ENCODE peak calls at places on chromosome 1, in five cellular contexts. B is GM12878, P is GM12892, J is K562, Q is HepG2. R is an unnamed sample.

GRCh38 chr1:25467193-25467592 is 36.5 kb downstream of the MACO1 start:
- DNase-seq in P (no peak), Q (no peak), J (no peak), B (no peak), R (no peak)

GRCh38 chr1:74343191-74343590 is 108.0 kb downstream of the TNNI3K start:
- DNase-seq in J (no peak), Q (no peak), P (no peak), B (no peak), R (no peak)

GRCh38 chr1:110927484-110928075 is 36.1 kb downstream of the LRIF1 start:
- DNase-seq in B (no peak), P (no peak), J (peak), Q (no peak), R (no peak)

GRCh38 chr1:15617874-15618684 is 821 bp downstream of the DDI2 start:
- DNase-seq in P (peak), Q (peak), J (peak), B (peak), R (peak)

GRCh38 chr1:44361478-44361877 is 6.4 kb upstream of the ERI3 start:
- DNase-seq in J (peak), Q (no peak), B (no peak), P (no peak), R (no peak)

GRCh38 chr1:14090531-14090930 is 390.5 kb downstream of the PRDM2 start:
- DNase-seq in B (no peak), P (no peak), Q (no peak), J (no peak), R (no peak)

GRCh38 chr1:61233121-61233659 is 150.8 kb downstream of the NFIA start:
- DNase-seq in P (no peak), B (no peak), Q (no peak), J (no peak), R (no peak)

GRCh38 chr1:72285074-72285425 is 2.7 kb upstream of the NEGR1 start:
- DNase-seq in P (no peak), B (no peak), Q (no peak), J (no peak), R (no peak)

GRCh38 chr1:208219098-208219658 is 25.0 kb downstream of the PLXNA2 start:
- DNase-seq in J (peak), Q (no peak), P (no peak), B (no peak), R (no peak)

GRCh38 chr1:55827350-55827749 is 612.2 kb upstream of the USP24 start:
- DNase-seq in B (no peak), P (no peak), J (no peak), Q (peak), R (no peak)

GRCh38 chr1:154325583-154326545 is 539 bp downstream of the ATP8B2 start:
- DNase-seq in P (no peak), J (peak), Q (peak), B (no peak), R (no peak)

GRCh38 chr1:76891931-76892330 is 24.7 kb downstream of the ST6GALNAC5 start:
- DNase-seq in Q (no peak), B (no peak), J (no peak), P (no peak), R (no peak)

GRCh38 chr1:91900538-91900937 is 14.6 kb upstream of the TGFBR3 start:
- DNase-seq in Q (peak), P (no peak), J (no peak), B (no peak), R (no peak)

GRCh38 chr1:234745844-234746797 is 136.1 kb upstream of the IRF2BP2 start:
- DNase-seq in B (no peak), Q (no peak), J (peak), P (no peak), R (no peak)

DNA sequence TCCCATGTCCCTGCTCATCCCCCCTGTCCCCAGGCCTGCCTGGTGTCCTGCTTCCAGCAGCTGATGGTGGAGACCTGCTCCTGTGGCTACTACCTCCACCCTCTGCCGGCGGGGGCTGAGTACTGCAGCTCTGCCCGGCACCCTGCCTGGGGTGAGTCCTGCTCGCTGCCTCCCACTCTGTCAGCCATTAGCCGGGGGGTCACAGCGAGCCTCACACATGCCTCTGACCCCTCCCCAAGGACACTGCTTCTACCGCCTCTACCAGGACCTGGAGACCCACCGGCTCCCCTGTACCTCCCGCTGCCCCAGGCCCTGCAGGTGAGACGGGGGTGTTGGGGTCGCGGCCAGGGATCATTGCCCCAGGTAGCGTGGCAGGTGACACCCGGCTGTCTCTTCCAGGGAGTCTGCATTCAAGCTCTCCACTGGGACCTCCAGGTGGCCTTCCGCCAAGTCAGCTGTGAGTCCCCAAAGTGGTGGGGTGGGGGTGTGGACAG is 10.0 kb downstream of the SCNN1D start:
- DNase-seq in J (peak), P (peak), Q (peak), B (no peak), R (peak)
- TF ChIP-seq POLR2A in J (no peak), P (no peak), Q (no peak), B (no peak), R (no peak)

DNA sequence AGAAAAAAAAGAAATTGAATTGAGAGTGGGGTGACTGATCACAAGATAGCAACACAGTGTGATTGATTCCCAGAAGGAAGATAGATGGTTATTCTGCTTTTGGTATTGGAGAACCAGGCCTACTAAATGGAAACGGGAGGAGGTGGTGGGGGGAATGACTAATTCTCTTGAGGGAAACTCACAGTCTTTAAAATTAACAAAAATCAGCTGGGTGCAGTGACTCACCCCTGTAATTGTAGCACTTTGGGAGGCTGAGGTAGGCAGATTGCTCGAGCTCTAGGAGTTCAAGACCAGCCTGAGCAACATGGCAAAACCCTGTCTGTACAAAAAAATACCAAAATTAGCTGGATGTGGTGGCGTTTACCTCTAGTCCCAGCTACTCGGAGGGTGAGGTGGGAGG is 134.6 kb upstream of the PDE4B start:
- DNase-seq in B (no peak), P (no peak), J (peak), Q (no peak), R (no peak)
- TF ChIP-seq POLR2AphosphoS5 in B (no peak), P (no peak), J (no peak), Q (no peak), R (no peak)

DNA sequence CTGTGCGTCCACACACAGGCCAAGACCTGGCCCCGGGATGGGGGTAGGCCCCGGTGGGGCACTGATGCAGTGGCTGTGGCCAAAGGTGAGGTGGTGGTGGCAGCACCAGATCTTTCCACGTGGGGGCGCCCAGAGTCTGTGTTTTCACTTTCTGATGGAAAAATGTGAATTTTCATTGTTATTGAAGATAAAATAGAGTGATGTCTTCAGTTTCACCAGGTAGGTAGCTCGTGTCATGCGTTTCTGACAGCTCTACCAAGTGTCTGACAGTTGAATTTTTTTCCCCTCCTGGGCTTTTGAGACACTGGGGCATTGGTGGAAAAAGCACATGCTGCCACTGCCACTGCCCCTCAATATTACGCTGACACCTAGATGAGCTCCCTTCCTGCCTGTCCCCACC is 40.0 kb upstream of the MAGOH start:
- DNase-seq in P (peak), B (no peak), J (peak), Q (peak), R (peak)
- TF ChIP-seq TAF1 in P (no peak), B (no peak), J (no peak), Q (no peak), R (no peak)

DNA sequence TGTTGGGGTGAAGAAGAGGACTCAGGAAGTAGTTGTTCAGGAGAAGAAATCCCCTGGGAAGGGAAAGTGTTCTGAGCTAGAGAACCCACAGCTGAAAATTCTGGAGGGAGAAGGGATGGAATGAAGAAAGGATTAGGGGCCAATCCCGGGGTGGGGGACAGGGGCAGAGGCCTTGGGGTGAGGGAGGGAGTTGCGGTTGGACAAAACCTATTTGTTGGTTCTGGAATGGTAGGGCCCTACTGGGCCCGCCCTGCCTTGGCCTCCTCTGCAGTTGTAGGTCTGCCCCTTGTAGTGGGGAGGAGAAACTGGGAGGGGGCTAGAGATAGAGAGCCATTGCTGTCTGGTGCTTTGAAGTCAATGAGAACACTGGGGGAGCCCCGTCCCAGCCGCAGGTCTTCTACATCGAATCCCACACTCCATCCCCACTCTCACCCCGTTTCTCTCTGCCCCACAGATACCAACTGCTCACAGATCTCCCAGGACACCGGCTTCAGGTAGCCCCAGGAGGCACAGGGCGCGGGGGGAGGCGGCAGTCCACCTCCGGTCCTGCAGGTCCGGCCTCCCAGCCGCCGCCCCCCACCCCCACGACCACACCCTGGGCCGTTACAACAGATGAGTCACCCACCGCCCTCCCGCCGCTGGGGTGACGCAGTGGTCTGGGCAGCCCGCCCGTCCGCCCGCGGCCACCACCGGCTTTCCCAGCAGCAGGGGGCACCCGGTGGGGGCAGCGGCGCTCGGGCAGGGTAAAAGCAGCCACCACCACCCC is 1.1 kb downstream of the TAGLN2 start:
- DNase-seq in P (peak), Q (peak), B (no peak), J (peak), R (peak)
- TF ChIP-seq POLR2A in P (no peak), Q (no peak), B (peak), J (peak), R (no peak)

DNA sequence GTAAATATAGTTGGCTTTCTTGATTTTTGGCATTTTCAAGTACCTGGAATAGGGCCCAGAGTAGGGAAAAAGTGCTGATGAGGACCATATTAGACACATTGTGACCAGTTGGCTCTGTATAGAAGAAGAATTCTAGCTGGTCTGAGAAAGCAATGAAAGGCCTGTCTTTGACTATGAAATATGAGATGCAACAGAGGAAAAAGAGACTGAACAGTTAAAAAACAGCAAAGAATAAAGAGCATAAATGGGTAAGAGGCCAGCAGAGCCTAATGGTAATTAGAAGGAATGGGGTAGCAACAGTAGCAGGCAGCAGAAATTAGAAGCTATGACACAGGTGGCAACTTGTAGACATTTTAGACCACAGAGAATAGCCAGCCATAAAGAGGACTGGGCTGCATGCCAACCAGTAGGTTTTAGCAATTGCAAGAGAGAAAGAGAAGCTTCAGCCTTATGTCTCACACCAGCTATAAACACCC is 113.9 kb downstream of the LHX4 start:
- DNase-seq in P (no peak), B (peak), Q (no peak), J (no peak), R (no peak)
- TF ChIP-seq POLR2AphosphoS5 in P (no peak), B (no peak), Q (no peak), J (no peak), R (no peak)

DNA sequence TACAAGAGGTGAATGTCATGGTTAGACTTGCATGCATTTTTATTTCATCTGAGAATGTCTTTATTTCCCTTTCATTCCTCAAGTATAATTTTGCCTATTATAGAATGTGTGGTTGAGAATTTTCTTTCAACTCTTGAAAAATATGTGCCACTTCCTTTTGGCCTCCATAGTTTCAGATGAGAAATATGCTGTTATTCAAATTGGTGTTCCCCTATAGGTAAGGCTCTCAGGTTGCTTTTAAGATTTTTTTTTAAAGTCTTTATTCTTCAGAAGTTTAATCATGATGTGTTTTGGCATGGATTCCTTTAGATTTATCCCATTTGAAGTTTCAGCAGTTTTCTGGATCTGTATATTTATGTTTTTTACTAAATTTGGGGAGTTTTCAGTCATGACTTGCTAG is 2.1 kb downstream of the MROH7 start:
- DNase-seq in Q (no peak), P (no peak), B (no peak), J (no peak), R (no peak)
- TF ChIP-seq TAF1 in Q (no peak), P (no peak), B (no peak), J (no peak), R (no peak)

DNA sequence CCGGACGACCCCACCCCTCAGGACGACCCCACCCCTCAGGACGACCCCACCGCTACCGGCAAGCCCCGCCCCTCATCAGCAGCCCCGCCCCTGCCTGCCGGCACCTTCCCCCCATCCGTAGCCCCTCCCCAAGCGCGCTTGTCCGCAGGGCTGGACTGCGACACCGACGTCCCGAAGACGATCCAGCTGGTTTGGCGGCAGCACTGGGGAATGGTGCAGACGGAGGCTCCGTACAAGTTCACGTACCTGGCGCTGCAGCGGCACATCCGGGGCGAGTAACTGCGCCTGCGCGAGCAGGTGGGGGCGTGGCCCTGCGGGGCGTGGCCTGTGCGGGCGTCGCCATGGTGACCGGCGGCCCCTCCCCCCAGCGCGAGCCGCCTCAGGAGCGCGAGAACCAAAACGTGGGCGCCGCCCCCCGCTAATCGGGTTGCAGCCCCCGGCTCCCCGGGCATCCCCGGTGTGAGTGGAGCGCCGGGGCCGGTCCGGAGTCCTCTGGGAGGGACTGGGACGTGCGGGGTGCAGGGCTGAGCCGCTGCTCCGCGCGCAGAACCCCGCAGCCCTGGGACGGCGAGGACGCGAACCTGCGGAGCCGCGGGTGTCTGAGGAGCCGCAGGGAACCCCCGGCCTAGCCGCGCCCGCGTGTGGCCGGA is 4.9 kb downstream of the RNF223 start:
- DNase-seq in P (peak), J (peak), Q (peak), B (peak), R (peak)
- TF ChIP-seq POLR2A in P (peak), J (no peak), Q (no peak), B (peak), R (no peak)

DNA sequence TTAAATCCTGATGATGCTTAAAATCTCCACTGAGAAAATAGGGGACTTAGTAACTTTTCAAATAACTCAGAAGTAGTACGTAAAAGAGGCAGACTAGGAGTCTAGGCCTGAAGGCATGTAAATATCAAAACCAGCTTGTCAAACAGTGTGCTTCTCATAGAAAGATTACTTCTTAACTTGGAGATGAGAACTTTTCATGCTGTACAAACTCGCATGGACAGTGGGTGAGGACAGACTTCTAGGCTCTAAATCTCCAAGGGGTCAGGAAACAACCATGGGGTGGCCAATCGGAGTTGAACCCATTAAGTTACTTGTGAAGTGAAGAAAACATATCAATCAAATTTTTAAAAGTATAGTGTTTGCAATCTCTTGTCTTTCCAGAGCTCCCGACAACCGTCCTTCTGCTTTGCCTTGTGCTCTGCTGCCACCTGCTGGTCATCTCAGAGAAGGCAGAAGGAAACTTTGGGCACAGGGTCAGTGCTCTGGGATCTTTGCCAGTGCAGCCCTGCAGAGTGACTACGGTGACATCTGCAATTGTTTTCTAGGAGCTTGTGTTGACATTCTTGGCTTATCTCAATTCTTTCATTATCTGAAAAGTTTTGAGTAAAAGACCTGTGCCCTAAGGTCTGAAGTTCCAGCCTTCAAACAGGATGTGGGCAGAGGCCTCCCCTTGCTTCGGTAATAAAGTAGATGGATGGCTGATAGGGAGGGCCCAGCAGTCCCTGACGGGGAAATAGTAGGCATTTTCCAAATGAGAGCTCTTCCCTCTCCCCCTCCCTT is 105.1 kb upstream of the PDE4B start:
- DNase-seq in J (peak), Q (peak), B (peak), P (no peak), R (peak)
- TF ChIP-seq POLR2AphosphoS5 in J (peak), Q (no peak), B (no peak), P (no peak), R (no peak)